ENCODE peak calls at places on chromosomes 7 and 10, in eight cellular contexts. N is HepG2, B is Panc1, I is GM23338, J is GM12878, O is upper lobe of left lung, T is K562, S is HCT116. Q is an unnamed sample.

GRCh38 chr10:124142960-124143359 is 49.6 kb upstream of the CHST15 start:
- ATAC-seq in N (no peak), B (no peak), I (no peak), J (peak; percentile 36), O (no peak), T (no peak), S (no peak), Q (no peak)

GRCh38 chr7:96306385-96307125 is 15.3 kb downstream of the SLC25A13 start:
- ATAC-seq in N (no peak), B (no peak), I (no peak), J (no peak), O (peak; percentile 48), T (no peak), S (no peak), Q (no peak)

GRCh38 chr10:63692205-63692896 is 171.2 kb downstream of the REEP3 start:
- ATAC-seq in N (no peak), B (no peak), I (no peak), J (peak; percentile 70), O (peak; percentile 74), T (no peak), S (no peak), Q (no peak)

GRCh38 chr10:71965623-71966022 is 1.4 kb downstream of the CHST3 start:
- ATAC-seq in N (no peak), B (peak; percentile 10), I (no peak), J (no peak), O (no peak), T (no peak), S (no peak), Q (no peak)

GRCh38 chr7:8817448-8818036 is 384.1 kb downstream of the NXPH1 start:
- ATAC-seq in N (no peak), B (no peak), I (no peak), J (no peak), O (no peak), T (peak; percentile 69), S (no peak), Q (no peak)

GRCh38 chr10:46995234-46995633 is 84.0 kb downstream of the PTPN20 start:
- ATAC-seq in N (no peak), B (no peak), I (peak; percentile 79), J (no peak), O (no peak), T (no peak), S (no peak), Q (no peak)

GRCh38 chr7:104160375-104160774 is 47.4 kb downstream of the ORC5 start:
- ATAC-seq in N (no peak), B (no peak), I (no peak), J (no peak), O (no peak), T (no peak), S (no peak), Q (no peak)

GRCh38 chr10:113893570-113893969 is 39.1 kb downstream of the NHLRC2 start:
- ATAC-seq in N (no peak), B (no peak), I (no peak), J (no peak), O (no peak), T (no peak), S (no peak), Q (no peak)

GRCh38 chr10:33309410-33309809 is 25.1 kb downstream of the NRP1 start:
- ATAC-seq in N (no peak), B (no peak), I (no peak), J (no peak), O (peak; percentile 49), T (no peak), S (no peak), Q (no peak)

GRCh38 chr7:107696330-107696946 is 35.8 kb downstream of the SLC26A4 start:
- ATAC-seq in N (no peak), B (no peak), I (no peak), J (no peak), O (no peak), T (no peak), S (no peak), Q (no peak)

GRCh38 chr10:10891437-10891836 is 126.2 kb upstream of the CELF2 start:
- ATAC-seq in N (no peak), B (no peak), I (no peak), J (no peak), O (peak; percentile 69), T (no peak), S (no peak), Q (peak; percentile 80)

DNA sequence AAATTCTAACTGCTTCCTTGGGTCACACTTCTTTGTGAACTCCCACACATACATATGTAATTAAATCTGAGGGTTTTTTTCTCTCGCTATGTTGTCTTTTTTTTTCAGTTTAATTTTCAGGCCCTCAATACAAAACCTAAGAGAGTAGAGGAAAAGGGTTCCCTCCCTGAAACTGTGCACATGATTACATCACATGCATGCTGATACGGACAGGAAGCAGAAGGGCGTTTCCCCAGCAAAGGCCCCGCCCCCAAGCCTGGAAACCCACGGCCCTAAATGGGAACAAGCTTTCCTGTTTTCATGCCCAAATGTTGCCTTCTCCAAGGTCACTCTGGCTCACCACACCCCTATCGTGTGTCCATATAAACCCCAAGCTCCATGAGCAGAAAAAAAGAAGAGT is 115.4 kb downstream of the TEX36 start:
- ATAC-seq in N (no peak), B (no peak), I (no peak), J (no peak), O (no peak), T (peak; percentile 91), S (no peak), Q (no peak)
- TF ChIP-seq POLR2AphosphoS5 in N (no peak), B (no peak), I (no peak), J (no peak), O (no peak), T (no peak), S (no peak), Q (no peak)

DNA sequence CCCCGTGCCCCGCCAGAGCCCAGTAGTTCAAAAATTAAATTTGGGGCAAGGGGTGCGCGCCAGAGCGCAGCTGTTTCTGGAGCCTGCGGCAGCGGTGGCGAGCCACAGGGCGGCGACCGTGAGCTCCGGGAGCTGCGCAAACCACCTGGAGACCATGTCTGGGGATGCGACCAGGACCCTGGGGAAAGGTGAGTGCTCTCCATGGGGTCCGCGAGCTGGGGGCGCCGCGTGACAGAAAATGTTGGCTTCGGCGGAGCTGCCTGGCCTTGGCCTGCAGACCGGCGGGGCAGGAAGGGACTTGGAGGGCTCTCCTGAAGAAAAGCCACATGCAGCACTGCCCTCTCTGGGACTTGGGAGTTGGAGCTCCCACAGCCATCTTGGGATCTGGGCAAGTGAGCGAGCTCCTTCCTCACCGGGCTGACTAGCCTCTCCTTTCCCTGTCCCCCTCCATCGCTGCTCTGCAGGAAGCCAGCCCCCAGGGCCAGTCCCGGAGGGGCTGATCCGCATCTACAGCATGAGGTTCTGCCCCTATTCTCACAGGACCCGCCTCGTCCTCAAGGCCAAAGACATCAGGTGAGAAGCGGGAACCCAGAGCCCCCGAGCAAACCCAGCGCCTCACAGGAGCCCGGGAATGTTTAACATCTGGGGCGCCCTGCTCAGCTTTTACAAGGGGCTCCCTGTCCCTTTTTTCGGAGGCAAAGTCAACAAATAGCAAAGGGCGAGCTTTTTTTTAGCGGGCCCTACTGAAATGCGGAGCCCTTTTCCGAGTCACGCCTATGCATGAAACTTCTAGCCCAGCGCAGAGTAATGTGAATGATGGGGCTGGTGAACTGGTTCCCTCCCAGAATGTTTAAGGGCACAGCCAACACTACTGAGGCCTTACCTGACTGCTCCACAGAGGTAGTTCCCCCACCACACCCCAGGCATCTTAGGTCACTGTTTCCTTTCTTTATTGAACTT is 6.1 kb downstream of the GSTO2 start:
- ATAC-seq in N (peak; percentile 83), B (peak; percentile 97), I (peak; percentile 96), J (peak; percentile 97), O (peak; percentile 87), T (peak; percentile 96), S (peak; percentile 94), Q (peak; percentile 65)
- H3K4me3 ChIP-seq in N (peak overlapping the region; percentile 45), B (peak overlapping the region; percentile 82), I (peak overlapping the region; percentile 82), J (no peak overlapping the region), O (no peak overlapping the region), T (no peak overlapping the region), S (peak overlapping the region; percentile 79), Q (no peak overlapping the region)

DNA sequence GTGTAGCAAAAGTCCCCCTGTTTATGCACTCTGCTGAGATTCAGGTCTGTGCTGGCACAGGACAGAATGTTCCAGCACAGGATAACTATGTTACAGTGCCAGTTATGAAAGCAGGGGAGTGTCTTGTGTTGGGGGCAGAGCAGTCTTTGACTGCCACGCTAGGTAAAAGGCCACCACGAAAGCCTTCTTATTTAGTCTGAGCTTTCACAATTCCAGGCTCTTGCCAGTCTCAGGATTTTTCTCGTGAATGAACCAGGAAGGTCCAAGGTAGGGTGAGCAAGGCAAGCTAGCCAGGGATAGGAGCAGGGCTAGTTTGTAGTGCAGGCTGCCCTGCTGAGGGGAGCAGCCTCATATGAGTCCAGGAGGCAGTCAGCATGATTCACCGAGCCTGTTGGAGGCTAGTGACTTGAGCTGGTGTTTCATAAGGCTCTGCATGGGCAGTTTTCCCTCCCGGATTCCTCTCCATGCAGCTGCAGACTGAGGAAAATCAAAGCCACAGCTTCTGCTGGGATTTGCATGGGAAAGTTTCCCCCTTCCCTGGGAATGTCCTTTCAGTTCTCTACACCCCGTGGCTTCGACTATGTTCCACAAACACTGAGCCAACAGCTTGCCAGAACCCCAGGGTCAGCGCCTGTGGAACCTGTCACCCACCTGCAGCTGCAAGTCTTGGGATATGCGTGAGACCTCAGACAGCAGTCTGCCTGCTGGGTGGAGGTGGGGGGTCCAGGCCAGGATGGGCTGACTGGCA is 112.3 kb downstream of the JCAD start:
- ATAC-seq in N (no peak), B (peak; percentile 82), I (peak; percentile 79), J (no peak), O (peak; percentile 79), T (no peak), S (no peak), Q (peak; percentile 92)
- TF ChIP-seq POLR2AphosphoS5 in N (no peak), B (no peak), I (no peak), J (no peak), O (peak; percentile 74), T (no peak), S (no peak), Q (peak; percentile 99)

GRCh38 chr7:24050991-24051529 is 232.9 kb upstream of the NPY start:
- ATAC-seq in N (no peak), B (no peak), I (no peak), J (no peak), O (no peak), T (no peak), S (no peak), Q (no peak)

GRCh38 chr7:24051651-24052050 is 232.3 kb upstream of the NPY start:
- ATAC-seq in N (no peak), B (no peak), I (no peak), J (no peak), O (no peak), T (no peak), S (no peak), Q (no peak)

GRCh38 chr7:24054231-24054630 is 229.8 kb upstream of the NPY start:
- ATAC-seq in N (no peak), B (no peak), I (no peak), J (no peak), O (no peak), T (no peak), S (no peak), Q (no peak)

GRCh38 chr7:24049296-24049695 is 234.7 kb upstream of the NPY start:
- ATAC-seq in N (no peak), B (no peak), I (no peak), J (no peak), O (no peak), T (no peak), S (no peak), Q (no peak)

DNA sequence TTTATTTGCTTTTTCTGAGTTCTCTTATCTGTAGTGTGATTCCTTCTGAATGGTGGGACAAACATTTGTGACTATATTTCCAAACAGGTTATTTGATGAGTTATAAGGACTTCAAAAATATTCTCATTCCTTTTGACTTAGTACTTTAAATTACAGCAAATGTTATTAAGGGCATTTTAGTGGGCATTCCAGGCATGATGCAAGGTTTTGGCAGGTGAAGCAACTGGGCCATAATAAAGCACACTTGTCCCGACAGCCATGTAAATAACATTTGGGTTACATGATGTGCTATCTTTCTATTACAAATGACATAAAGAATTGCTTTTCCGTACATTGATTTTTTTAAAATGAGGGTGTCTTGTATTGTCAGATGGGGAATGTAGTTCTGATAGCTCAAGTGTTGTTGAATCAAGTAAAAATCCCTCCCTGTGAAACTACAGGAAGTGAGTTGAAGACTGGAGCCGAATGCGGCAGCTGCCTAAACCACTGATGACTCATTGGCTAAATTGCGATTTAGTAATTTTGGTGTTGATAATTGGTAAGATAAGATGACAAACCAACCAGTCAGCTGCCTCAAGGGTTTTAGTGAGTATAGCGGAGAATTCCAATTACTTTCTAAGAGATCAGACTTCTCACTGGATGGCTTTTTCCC is 231.3 kb upstream of the NPY start:
- ATAC-seq in N (no peak), B (no peak), I (no peak), J (no peak), O (no peak), T (no peak), S (peak; percentile 22), Q (no peak)
- H3K4me3 ChIP-seq in N (no peak overlapping the region), B (no peak overlapping the region), I (no peak overlapping the region), J (no peak overlapping the region), O (no peak overlapping the region), T (no peak overlapping the region), S (no peak overlapping the region), Q (no peak overlapping the region)

Q was measured in gastroesophageal sphincter.